ENCODE peak calls at places on chromosomes 7 and 10, in seven cellular contexts. One of them, this sample, is unnamed. For H3K4me1, the result is how much of the 10 kb centered on the place peaks cover.

GRCh38 chr10:1096287-1096889 is 40.2 kb downstream of the WDR37 start:
- DNase-seq in adipocyte: no peak
- DNase-seq in MM.1S: no peak
- DNase-seq in H9: no peak
- DNase-seq in cardiac muscle cell: no peak
- DNase-seq in pancreas: no peak
- DNase-seq in ovary: no peak
- DNase-seq in this sample: no peak

GRCh38 chr10:50631052-50631451 is 7.3 kb upstream of the SGMS1 start:
- DNase-seq in adipocyte: no peak
- DNase-seq in MM.1S: no peak
- DNase-seq in H9: no peak
- DNase-seq in cardiac muscle cell: no peak
- DNase-seq in pancreas: no peak
- DNase-seq in ovary: no peak
- DNase-seq in this sample: no peak

GRCh38 chr10:69451209-69451783 is at the start of gene TSPAN15:
- DNase-seq in adipocyte: peak
- DNase-seq in MM.1S: peak
- DNase-seq in H9: peak
- DNase-seq in cardiac muscle cell: peak
- DNase-seq in pancreas: peak
- DNase-seq in ovary: peak
- DNase-seq in this sample: peak

GRCh38 chr7:120725376-120726039 is 132.4 kb downstream of the TSPAN12 start:
- DNase-seq in adipocyte: peak
- DNase-seq in MM.1S: peak
- DNase-seq in H9: no peak
- DNase-seq in cardiac muscle cell: peak
- DNase-seq in pancreas: no peak
- DNase-seq in ovary: no peak
- DNase-seq in this sample: no peak

GRCh38 chr7:92835140-92835850 is 1.1 kb downstream of the CDK6 start:
- DNase-seq in adipocyte: peak
- DNase-seq in MM.1S: peak
- DNase-seq in H9: peak
- DNase-seq in cardiac muscle cell: peak
- DNase-seq in pancreas: peak
- DNase-seq in ovary: peak
- DNase-seq in this sample: peak

GRCh38 chr7:123557016-123557630 is 495 bp downstream of the NDUFA5 start:
- DNase-seq in adipocyte: peak
- DNase-seq in MM.1S: peak
- DNase-seq in H9: no peak
- DNase-seq in cardiac muscle cell: peak
- DNase-seq in pancreas: no peak
- DNase-seq in ovary: no peak
- DNase-seq in this sample: no peak

GRCh38 chr10:104937528-104937927 is 296.4 kb downstream of the SORCS3 start:
- DNase-seq in adipocyte: no peak
- DNase-seq in MM.1S: no peak
- DNase-seq in H9: no peak
- DNase-seq in cardiac muscle cell: no peak
- DNase-seq in pancreas: peak
- DNase-seq in ovary: no peak
- DNase-seq in this sample: no peak

GRCh38 chr7:34995757-34996156 is 41.5 kb downstream of the DPY19L1 start:
- DNase-seq in adipocyte: no peak
- DNase-seq in MM.1S: no peak
- DNase-seq in H9: no peak
- DNase-seq in cardiac muscle cell: no peak
- DNase-seq in pancreas: no peak
- DNase-seq in ovary: no peak
- DNase-seq in this sample: no peak

GRCh38 chr7:69781412-69781846 is 183.2 kb downstream of the AUTS2 start:
- DNase-seq in adipocyte: peak
- DNase-seq in MM.1S: no peak
- DNase-seq in H9: no peak
- DNase-seq in cardiac muscle cell: peak
- DNase-seq in pancreas: no peak
- DNase-seq in ovary: peak
- DNase-seq in this sample: peak

GRCh38 chr10:100743626-100744135 is 1.7 kb upstream of the PAX2 start:
- DNase-seq in adipocyte: peak
- DNase-seq in MM.1S: peak
- DNase-seq in H9: peak
- DNase-seq in cardiac muscle cell: peak
- DNase-seq in pancreas: no peak
- DNase-seq in ovary: no peak
- DNase-seq in this sample: peak

GRCh38 chr10:125123363-125124113 is 36.8 kb downstream of the CTBP2 start:
- DNase-seq in adipocyte: peak
- DNase-seq in MM.1S: no peak
- DNase-seq in H9: no peak
- DNase-seq in cardiac muscle cell: peak
- DNase-seq in pancreas: peak
- DNase-seq in ovary: peak
- DNase-seq in this sample: peak

GRCh38 chr7:142085428-142085827 is 26.1 kb upstream of the MGAM2 start:
- DNase-seq in adipocyte: no peak
- DNase-seq in MM.1S: no peak
- DNase-seq in H9: no peak
- DNase-seq in cardiac muscle cell: no peak
- DNase-seq in pancreas: no peak
- DNase-seq in ovary: no peak
- DNase-seq in this sample: no peak

GRCh38 chr7:7821517-7821916 is 103.1 kb upstream of the RPA3 start:
- DNase-seq in adipocyte: no peak
- DNase-seq in MM.1S: no peak
- DNase-seq in H9: no peak
- DNase-seq in cardiac muscle cell: no peak
- DNase-seq in pancreas: no peak
- DNase-seq in ovary: no peak
- DNase-seq in this sample: no peak

GRCh38 chr7:119685906-119686305 is 587.1 kb upstream of the KCND2 start:
- DNase-seq in adipocyte: no peak
- DNase-seq in MM.1S: no peak
- DNase-seq in H9: no peak
- DNase-seq in cardiac muscle cell: no peak
- DNase-seq in pancreas: no peak
- DNase-seq in ovary: no peak
- DNase-seq in this sample: no peak

GRCh38 chr10:125633517-125633999 is 49.4 kb downstream of the TEX36 start:
- DNase-seq in adipocyte: no peak
- DNase-seq in MM.1S: no peak
- DNase-seq in H9: no peak
- DNase-seq in cardiac muscle cell: no peak
- DNase-seq in pancreas: no peak
- DNase-seq in ovary: no peak
- DNase-seq in this sample: no peak

GRCh38 chr7:5700391-5700985 is 81.0 kb downstream of the RNF216 start:
- DNase-seq in adipocyte: no peak
- DNase-seq in MM.1S: no peak
- DNase-seq in H9: no peak
- DNase-seq in cardiac muscle cell: no peak
- DNase-seq in pancreas: no peak
- DNase-seq in ovary: no peak
- DNase-seq in this sample: no peak

GRCh38 chr7:5701085-5701914 is 80.2 kb downstream of the RNF216 start:
- DNase-seq in adipocyte: no peak
- DNase-seq in MM.1S: no peak
- DNase-seq in H9: no peak
- DNase-seq in cardiac muscle cell: no peak
- DNase-seq in pancreas: no peak
- DNase-seq in ovary: no peak
- DNase-seq in this sample: no peak

GRCh38 chr7:5697754-5698487 is 83.5 kb downstream of the RNF216 start:
- DNase-seq in adipocyte: no peak
- DNase-seq in MM.1S: no peak
- DNase-seq in H9: no peak
- DNase-seq in cardiac muscle cell: no peak
- DNase-seq in pancreas: no peak
- DNase-seq in ovary: no peak
- DNase-seq in this sample: no peak

GRCh38 chr7:5699467-5699866 is 82.0 kb downstream of the RNF216 start:
- DNase-seq in adipocyte: no peak
- DNase-seq in MM.1S: no peak
- DNase-seq in H9: no peak
- DNase-seq in cardiac muscle cell: no peak
- DNase-seq in pancreas: no peak
- DNase-seq in ovary: no peak
- DNase-seq in this sample: no peak

GRCh38 chr7:5699951-5700384 is 81.5 kb downstream of the RNF216 start:
- DNase-seq in adipocyte: no peak
- DNase-seq in MM.1S: peak
- DNase-seq in H9: no peak
- DNase-seq in cardiac muscle cell: no peak
- DNase-seq in pancreas: no peak
- DNase-seq in ovary: no peak
- DNase-seq in this sample: no peak
- H3K4me1 ChIP-seq in adipocyte: under half
- H3K4me1 ChIP-seq in MM.1S: under half
- H3K4me1 ChIP-seq in H9: under half
- H3K4me1 ChIP-seq in cardiac muscle cell: half or more
- H3K4me1 ChIP-seq in pancreas: under half
- H3K4me1 ChIP-seq in ovary: under half
- H3K4me1 ChIP-seq in this sample: half or more

GRCh38 chr10:62095341-62096071 is 173.1 kb downstream of the RTKN2 start:
- DNase-seq in adipocyte: peak
- DNase-seq in MM.1S: no peak
- DNase-seq in H9: no peak
- DNase-seq in cardiac muscle cell: peak
- DNase-seq in pancreas: no peak
- DNase-seq in ovary: no peak
- DNase-seq in this sample: no peak
- H3K4me1 ChIP-seq in adipocyte: half or more
- H3K4me1 ChIP-seq in MM.1S: under half
- H3K4me1 ChIP-seq in H9: under half
- H3K4me1 ChIP-seq in cardiac muscle cell: under half
- H3K4me1 ChIP-seq in pancreas: under half
- H3K4me1 ChIP-seq in ovary: under half
- H3K4me1 ChIP-seq in this sample: under half

GRCh38 chr10:96267234-96267705 is 4.1 kb downstream of the BLNK start:
- DNase-seq in adipocyte: no peak
- DNase-seq in MM.1S: no peak
- DNase-seq in H9: no peak
- DNase-seq in cardiac muscle cell: no peak
- DNase-seq in pancreas: no peak
- DNase-seq in ovary: no peak
- DNase-seq in this sample: no peak

GRCh38 chr10:96263173-96263572 is 8.2 kb downstream of the BLNK start:
- DNase-seq in adipocyte: no peak
- DNase-seq in MM.1S: no peak
- DNase-seq in H9: no peak
- DNase-seq in cardiac muscle cell: no peak
- DNase-seq in pancreas: no peak
- DNase-seq in ovary: no peak
- DNase-seq in this sample: no peak

GRCh38 chr10:96263684-96264083 is 7.7 kb downstream of the BLNK start:
- DNase-seq in adipocyte: no peak
- DNase-seq in MM.1S: no peak
- DNase-seq in H9: no peak
- DNase-seq in cardiac muscle cell: no peak
- DNase-seq in pancreas: no peak
- DNase-seq in ovary: no peak
- DNase-seq in this sample: no peak

GRCh38 chr10:96266118-96266770 is 5.1 kb downstream of the BLNK start:
- DNase-seq in adipocyte: no peak
- DNase-seq in MM.1S: no peak
- DNase-seq in H9: no peak
- DNase-seq in cardiac muscle cell: no peak
- DNase-seq in pancreas: no peak
- DNase-seq in ovary: no peak
- DNase-seq in this sample: no peak

DNA sequence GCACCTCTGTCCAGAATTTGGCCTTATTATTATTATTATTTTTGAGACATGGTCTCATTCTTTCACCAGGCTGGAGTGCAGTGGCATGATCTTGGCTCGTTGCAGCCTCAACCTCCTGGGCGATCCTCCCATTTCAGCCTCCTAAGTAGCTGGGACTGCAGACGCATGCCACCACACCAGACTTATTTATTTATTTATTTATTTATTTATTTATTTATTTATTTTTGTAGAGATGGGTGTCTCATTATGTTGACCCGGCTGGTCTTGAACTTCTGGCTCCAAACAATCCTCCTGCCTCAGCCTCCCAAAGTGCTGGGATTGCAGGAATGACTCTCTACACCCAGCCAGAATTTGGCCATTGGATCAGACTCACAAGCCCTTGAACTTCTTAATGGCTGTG is 6.4 kb downstream of the BLNK start:
- DNase-seq in adipocyte: no peak
- DNase-seq in MM.1S: no peak
- DNase-seq in H9: no peak
- DNase-seq in cardiac muscle cell: no peak
- DNase-seq in pancreas: no peak
- DNase-seq in ovary: no peak
- DNase-seq in this sample: no peak
- H3K4me1 ChIP-seq in adipocyte: under half
- H3K4me1 ChIP-seq in MM.1S: under half
- H3K4me1 ChIP-seq in H9: under half
- H3K4me1 ChIP-seq in cardiac muscle cell: under half
- H3K4me1 ChIP-seq in pancreas: under half
- H3K4me1 ChIP-seq in ovary: under half
- H3K4me1 ChIP-seq in this sample: under half

GRCh38 chr7:95609277-95609971 is 13.1 kb upstream of the PDK4 start:
- DNase-seq in adipocyte: peak
- DNase-seq in MM.1S: no peak
- DNase-seq in H9: no peak
- DNase-seq in cardiac muscle cell: peak
- DNase-seq in pancreas: peak
- DNase-seq in ovary: peak
- DNase-seq in this sample: peak

GRCh38 chr7:95608344-95609173 is 12.2 kb upstream of the PDK4 start:
- DNase-seq in adipocyte: peak
- DNase-seq in MM.1S: peak
- DNase-seq in H9: peak
- DNase-seq in cardiac muscle cell: peak
- DNase-seq in pancreas: peak
- DNase-seq in ovary: peak
- DNase-seq in this sample: peak

GRCh38 chr7:95607477-95608010 is 11.2 kb upstream of the PDK4 start:
- DNase-seq in adipocyte: no peak
- DNase-seq in MM.1S: no peak
- DNase-seq in H9: no peak
- DNase-seq in cardiac muscle cell: no peak
- DNase-seq in pancreas: no peak
- DNase-seq in ovary: peak
- DNase-seq in this sample: no peak

GRCh38 chr7:95614442-95614940 is 18.2 kb upstream of the PDK4 start:
- DNase-seq in adipocyte: no peak
- DNase-seq in MM.1S: no peak
- DNase-seq in H9: no peak
- DNase-seq in cardiac muscle cell: no peak
- DNase-seq in pancreas: no peak
- DNase-seq in ovary: no peak
- DNase-seq in this sample: no peak

DNA sequence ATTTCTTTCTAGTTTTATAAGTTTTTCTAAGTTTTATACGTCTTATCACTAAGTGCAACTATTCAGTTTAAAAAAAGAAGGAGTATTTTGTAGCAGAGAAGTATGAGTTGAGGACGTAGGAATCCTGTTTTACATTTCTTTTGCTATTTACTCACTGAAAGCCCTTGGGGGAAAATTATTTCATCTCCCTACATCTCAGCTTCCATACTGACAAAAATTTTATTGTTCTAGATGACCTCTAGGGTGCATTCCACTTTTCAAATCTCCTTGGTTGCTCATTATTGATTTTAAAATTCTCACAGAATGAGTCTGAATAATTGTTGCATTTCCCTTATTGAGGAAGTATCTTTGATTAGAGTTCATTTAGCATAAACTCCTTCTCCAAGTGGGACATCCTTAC is 14.9 kb upstream of the PDK4 start:
- DNase-seq in adipocyte: peak
- DNase-seq in MM.1S: no peak
- DNase-seq in H9: no peak
- DNase-seq in cardiac muscle cell: no peak
- DNase-seq in pancreas: no peak
- DNase-seq in ovary: no peak
- DNase-seq in this sample: no peak
- H3K4me1 ChIP-seq in adipocyte: under half
- H3K4me1 ChIP-seq in MM.1S: under half
- H3K4me1 ChIP-seq in H9: under half
- H3K4me1 ChIP-seq in cardiac muscle cell: under half
- H3K4me1 ChIP-seq in pancreas: under half
- H3K4me1 ChIP-seq in ovary: under half
- H3K4me1 ChIP-seq in this sample: under half